ENCODE peak calls at places on chromosomes 6 and 20, in four cellular contexts. C, D, G and Z are unnamed samples.
A peak's percentile ranks its signal among the peaks of the same experiment; 100 is the strongest.

GRCh38 chr6:131914967-131915751 is 36.0 kb downstream of the CCN2 start:
- DNase-seq in C (peak; percentile 85), D (peak; percentile 49), G (peak; percentile 57), Z (peak; percentile 58)

GRCh38 chr6:104957301-104958177 is 632 bp downstream of the LIN28B start:
- DNase-seq in C (no peak), D (no peak), G (no peak), Z (no peak)

GRCh38 chr6:135941275-135941674 is 89.8 kb downstream of the PDE7B start:
- DNase-seq in C (peak; percentile 46), D (no peak), G (no peak), Z (no peak)

GRCh38 chr20:34579936-34580587 is 21.5 kb downstream of the MAP1LC3A start:
- DNase-seq in C (peak; percentile 12), D (no peak), G (no peak), Z (peak; percentile 19)

GRCh38 chr20:50190251-50191064 is at the start of gene CEBPB:
- DNase-seq in C (peak; percentile 86), D (peak; percentile 95), G (peak; percentile 85), Z (peak; percentile 78)

GRCh38 chr6:80457044-80457933 is 350.8 kb downstream of the BCKDHB start:
- DNase-seq in C (peak; percentile 96), D (peak; percentile 68), G (peak; percentile 78), Z (peak; percentile 86)

GRCh38 chr6:110053395-110054240 is 75.5 kb downstream of the GPR6 start:
- DNase-seq in C (peak; percentile 62), D (no peak), G (peak; percentile 35), Z (peak; percentile 74)

GRCh38 chr6:10384719-10385511 is 30.0 kb downstream of the TFAP2A start:
- DNase-seq in C (no peak), D (no peak), G (no peak), Z (no peak)

GRCh38 chr6:169251822-169252804 is 1.5 kb downstream of the THBS2 start:
- DNase-seq in C (no peak), D (peak; percentile 31), G (no peak), Z (no peak)

GRCh38 chr20:52954849-52955248 is 17.3 kb upstream of the TSHZ2 start:
- DNase-seq in C (no peak), D (no peak), G (no peak), Z (no peak)